ENCODE peak calls at places on chromosome 3, in six cellular contexts. One of them, this sample, is unnamed.

GRCh38 chr3:142274908-142275307 is 49.5 kb upstream of the GK5 start:
- DNase-seq in CD14-positive monocyte: no peak
- DNase-seq in hippocampal formation: no peak
- DNase-seq in choroid plexus epithelial cell: peak; percentile 23
- DNase-seq in thoracic aorta: no peak
- DNase-seq in RKO: no peak
- DNase-seq in this sample: no peak

GRCh38 chr3:81433675-81434074 is 327.8 kb downstream of the GBE1 start:
- DNase-seq in CD14-positive monocyte: no peak
- DNase-seq in hippocampal formation: no peak
- DNase-seq in choroid plexus epithelial cell: no peak
- DNase-seq in thoracic aorta: no peak
- DNase-seq in RKO: no peak
- DNase-seq in this sample: no peak

GRCh38 chr3:42632146-42632545 is 21.4 kb upstream of the ZBTB47 start:
- DNase-seq in CD14-positive monocyte: no peak
- DNase-seq in hippocampal formation: no peak
- DNase-seq in choroid plexus epithelial cell: peak; percentile 69
- DNase-seq in thoracic aorta: no peak
- DNase-seq in RKO: no peak
- DNase-seq in this sample: no peak

GRCh38 chr3:30768703-30769550 is 125.5 kb downstream of the GADL1 start:
- DNase-seq in CD14-positive monocyte: peak; percentile 49
- DNase-seq in hippocampal formation: peak; percentile 10
- DNase-seq in choroid plexus epithelial cell: peak; percentile 79
- DNase-seq in thoracic aorta: peak; percentile 9
- DNase-seq in RKO: peak; percentile 55
- DNase-seq in this sample: peak; percentile 7

GRCh38 chr3:193593666-193594025 is 638 bp downstream of the OPA1 start:
- DNase-seq in CD14-positive monocyte: no peak
- DNase-seq in hippocampal formation: no peak
- DNase-seq in choroid plexus epithelial cell: peak; percentile 31
- DNase-seq in thoracic aorta: no peak
- DNase-seq in RKO: peak; percentile 76
- DNase-seq in this sample: no peak

GRCh38 chr3:66095295-66096001 is 56.7 kb upstream of the MAGI1 start:
- DNase-seq in CD14-positive monocyte: no peak
- DNase-seq in hippocampal formation: no peak
- DNase-seq in choroid plexus epithelial cell: no peak
- DNase-seq in thoracic aorta: no peak
- DNase-seq in RKO: no peak
- DNase-seq in this sample: no peak

GRCh38 chr3:4641863-4642262 is 148.7 kb downstream of the ITPR1 start:
- DNase-seq in CD14-positive monocyte: no peak
- DNase-seq in hippocampal formation: no peak
- DNase-seq in choroid plexus epithelial cell: no peak
- DNase-seq in thoracic aorta: no peak
- DNase-seq in RKO: no peak
- DNase-seq in this sample: no peak

GRCh38 chr3:127044996-127045395 is 62.1 kb downstream of the PLXNA1 start:
- DNase-seq in CD14-positive monocyte: no peak
- DNase-seq in hippocampal formation: no peak
- DNase-seq in choroid plexus epithelial cell: peak; percentile 34
- DNase-seq in thoracic aorta: no peak
- DNase-seq in RKO: no peak
- DNase-seq in this sample: no peak

GRCh38 chr3:112799946-112800345 is 46.7 kb downstream of the CD200R1L start:
- DNase-seq in CD14-positive monocyte: no peak
- DNase-seq in hippocampal formation: no peak
- DNase-seq in choroid plexus epithelial cell: peak; percentile 22
- DNase-seq in thoracic aorta: no peak
- DNase-seq in RKO: no peak
- DNase-seq in this sample: no peak

GRCh38 chr3:114442251-114442650 is 148.4 kb downstream of the TIGIT start:
- DNase-seq in CD14-positive monocyte: no peak
- DNase-seq in hippocampal formation: no peak
- DNase-seq in choroid plexus epithelial cell: peak; percentile 77
- DNase-seq in thoracic aorta: no peak
- DNase-seq in RKO: peak; percentile 32
- DNase-seq in this sample: no peak

GRCh38 chr3:72150634-72151412 is 365.9 kb upstream of the PROK2 start:
- DNase-seq in CD14-positive monocyte: no peak
- DNase-seq in hippocampal formation: no peak
- DNase-seq in choroid plexus epithelial cell: no peak
- DNase-seq in thoracic aorta: no peak
- DNase-seq in RKO: no peak
- DNase-seq in this sample: no peak

GRCh38 chr3:60048447-60048848 is 998.6 kb upstream of the CFAP20DC start:
- DNase-seq in CD14-positive monocyte: no peak
- DNase-seq in hippocampal formation: no peak
- DNase-seq in choroid plexus epithelial cell: no peak
- DNase-seq in thoracic aorta: no peak
- DNase-seq in RKO: no peak
- DNase-seq in this sample: no peak

GRCh38 chr3:143825513-143825912 is 22.8 kb downstream of the SLC9A9 start:
- DNase-seq in CD14-positive monocyte: no peak
- DNase-seq in hippocampal formation: no peak
- DNase-seq in choroid plexus epithelial cell: no peak
- DNase-seq in thoracic aorta: no peak
- DNase-seq in RKO: no peak
- DNase-seq in this sample: no peak

GRCh38 chr3:134007819-134008218 is 21.9 kb downstream of the SLCO2A1 start:
- DNase-seq in CD14-positive monocyte: no peak
- DNase-seq in hippocampal formation: no peak
- DNase-seq in choroid plexus epithelial cell: no peak
- DNase-seq in thoracic aorta: no peak
- DNase-seq in RKO: no peak
- DNase-seq in this sample: no peak

GRCh38 chr3:111735271-111735758 is 123.8 kb upstream of the PHLDB2 start:
- DNase-seq in CD14-positive monocyte: no peak
- DNase-seq in hippocampal formation: no peak
- DNase-seq in choroid plexus epithelial cell: peak; percentile 91
- DNase-seq in thoracic aorta: no peak
- DNase-seq in RKO: peak; percentile 74
- DNase-seq in this sample: no peak

GRCh38 chr3:141450727-141451378 is 36.0 kb upstream of the RASA2 start:
- DNase-seq in CD14-positive monocyte: no peak
- DNase-seq in hippocampal formation: no peak
- DNase-seq in choroid plexus epithelial cell: no peak
- DNase-seq in thoracic aorta: no peak
- DNase-seq in RKO: no peak
- DNase-seq in this sample: no peak

GRCh38 chr3:106765342-106765741 is 611.9 kb upstream of the CCDC54 start:
- DNase-seq in CD14-positive monocyte: no peak
- DNase-seq in hippocampal formation: no peak
- DNase-seq in choroid plexus epithelial cell: peak; percentile 86
- DNase-seq in thoracic aorta: no peak
- DNase-seq in RKO: peak; percentile 64
- DNase-seq in this sample: no peak

GRCh38 chr3:121736112-121736511 is 13.4 kb downstream of the GOLGB1 start:
- DNase-seq in CD14-positive monocyte: no peak
- DNase-seq in hippocampal formation: no peak
- DNase-seq in choroid plexus epithelial cell: peak; percentile 40
- DNase-seq in thoracic aorta: no peak
- DNase-seq in RKO: no peak
- DNase-seq in this sample: no peak

GRCh38 chr3:66423791-66424190 is 77.0 kb downstream of the LRIG1 start:
- DNase-seq in CD14-positive monocyte: no peak
- DNase-seq in hippocampal formation: no peak
- DNase-seq in choroid plexus epithelial cell: peak; percentile 84
- DNase-seq in thoracic aorta: no peak
- DNase-seq in RKO: no peak
- DNase-seq in this sample: no peak

GRCh38 chr3:171643033-171643432 is 167.2 kb downstream of the PLD1 start:
- DNase-seq in CD14-positive monocyte: no peak
- DNase-seq in hippocampal formation: no peak
- DNase-seq in choroid plexus epithelial cell: no peak
- DNase-seq in thoracic aorta: no peak
- DNase-seq in RKO: no peak
- DNase-seq in this sample: no peak

GRCh38 chr3:186354100-186354499 is 7.9 kb downstream of the DGKG start:
- DNase-seq in CD14-positive monocyte: no peak
- DNase-seq in hippocampal formation: no peak
- DNase-seq in choroid plexus epithelial cell: peak; percentile 16
- DNase-seq in thoracic aorta: no peak
- DNase-seq in RKO: no peak
- DNase-seq in this sample: no peak

GRCh38 chr3:116000315-116000714 is 377.0 kb downstream of the GAP43 start:
- DNase-seq in CD14-positive monocyte: no peak
- DNase-seq in hippocampal formation: no peak
- DNase-seq in choroid plexus epithelial cell: peak; percentile 95
- DNase-seq in thoracic aorta: no peak
- DNase-seq in RKO: peak; percentile 70
- DNase-seq in this sample: no peak

GRCh38 chr3:118945834-118946233 is 88.8 kb downstream of the IGSF11 start:
- DNase-seq in CD14-positive monocyte: no peak
- DNase-seq in hippocampal formation: no peak
- DNase-seq in choroid plexus epithelial cell: no peak
- DNase-seq in thoracic aorta: no peak
- DNase-seq in RKO: no peak
- DNase-seq in this sample: no peak

GRCh38 chr3:50183755-50184154 is 7.7 kb upstream of the GNAT1 start:
- DNase-seq in CD14-positive monocyte: no peak
- DNase-seq in hippocampal formation: no peak
- DNase-seq in choroid plexus epithelial cell: no peak
- DNase-seq in thoracic aorta: no peak
- DNase-seq in RKO: no peak
- DNase-seq in this sample: no peak

GRCh38 chr3:194894538-194894937 is 208.9 kb downstream of the FAM43A start:
- DNase-seq in CD14-positive monocyte: no peak
- DNase-seq in hippocampal formation: no peak
- DNase-seq in choroid plexus epithelial cell: no peak
- DNase-seq in thoracic aorta: no peak
- DNase-seq in RKO: no peak
- DNase-seq in this sample: no peak

GRCh38 chr3:84510007-84510406 is 448.8 kb upstream of the CADM2 start:
- DNase-seq in CD14-positive monocyte: no peak
- DNase-seq in hippocampal formation: no peak
- DNase-seq in choroid plexus epithelial cell: no peak
- DNase-seq in thoracic aorta: no peak
- DNase-seq in RKO: no peak
- DNase-seq in this sample: no peak

GRCh38 chr3:55790596-55791350 is 303.7 kb upstream of the WNT5A start:
- DNase-seq in CD14-positive monocyte: no peak
- DNase-seq in hippocampal formation: no peak
- DNase-seq in choroid plexus epithelial cell: peak; percentile 23
- DNase-seq in thoracic aorta: no peak
- DNase-seq in RKO: no peak
- DNase-seq in this sample: no peak

GRCh38 chr3:150146891-150147761 is 176.4 kb upstream of the PFN2 start:
- DNase-seq in CD14-positive monocyte: no peak
- DNase-seq in hippocampal formation: no peak
- DNase-seq in choroid plexus epithelial cell: peak; percentile 97
- DNase-seq in thoracic aorta: peak; percentile 22
- DNase-seq in RKO: peak; percentile 53
- DNase-seq in this sample: no peak

GRCh38 chr3:105997800-105998526 is 129.2 kb upstream of the CBLB start:
- DNase-seq in CD14-positive monocyte: peak; percentile 71
- DNase-seq in hippocampal formation: no peak
- DNase-seq in choroid plexus epithelial cell: peak; percentile 97
- DNase-seq in thoracic aorta: no peak
- DNase-seq in RKO: peak; percentile 67
- DNase-seq in this sample: no peak

GRCh38 chr3:138331143-138331894 is 1.7 kb upstream of the NME9 start:
- DNase-seq in CD14-positive monocyte: no peak
- DNase-seq in hippocampal formation: peak; percentile 21
- DNase-seq in choroid plexus epithelial cell: peak; percentile 67
- DNase-seq in thoracic aorta: no peak
- DNase-seq in RKO: peak; percentile 59
- DNase-seq in this sample: no peak

GRCh38 chr3:168322941-168323340 is 227.2 kb upstream of the GOLIM4 start:
- DNase-seq in CD14-positive monocyte: no peak
- DNase-seq in hippocampal formation: no peak
- DNase-seq in choroid plexus epithelial cell: no peak
- DNase-seq in thoracic aorta: no peak
- DNase-seq in RKO: no peak
- DNase-seq in this sample: no peak

GRCh38 chr3:194562986-194563385 is 70.2 kb downstream of the TMEM44 start:
- DNase-seq in CD14-positive monocyte: no peak
- DNase-seq in hippocampal formation: no peak
- DNase-seq in choroid plexus epithelial cell: no peak
- DNase-seq in thoracic aorta: no peak
- DNase-seq in RKO: no peak
- DNase-seq in this sample: no peak

GRCh38 chr3:32401541-32402052 is 9.9 kb downstream of the CMTM7 start:
- DNase-seq in CD14-positive monocyte: peak; percentile 62
- DNase-seq in hippocampal formation: peak; percentile 52
- DNase-seq in choroid plexus epithelial cell: peak; percentile 64
- DNase-seq in thoracic aorta: no peak
- DNase-seq in RKO: peak; percentile 58
- DNase-seq in this sample: peak; percentile 79

GRCh38 chr3:104133630-104134029 is 1233.1 kb upstream of the ALCAM start:
- DNase-seq in CD14-positive monocyte: no peak
- DNase-seq in hippocampal formation: no peak
- DNase-seq in choroid plexus epithelial cell: no peak
- DNase-seq in thoracic aorta: no peak
- DNase-seq in RKO: no peak
- DNase-seq in this sample: no peak

GRCh38 chr3:184656991-184657669 is 54.7 kb downstream of the MAGEF1 start:
- DNase-seq in CD14-positive monocyte: no peak
- DNase-seq in hippocampal formation: no peak
- DNase-seq in choroid plexus epithelial cell: peak; percentile 54
- DNase-seq in thoracic aorta: no peak
- DNase-seq in RKO: peak; percentile 43
- DNase-seq in this sample: no peak

GRCh38 chr3:126523745-126524428 is at the start of gene CHST13:
- DNase-seq in CD14-positive monocyte: peak; percentile 53
- DNase-seq in hippocampal formation: no peak
- DNase-seq in choroid plexus epithelial cell: peak; percentile 36
- DNase-seq in thoracic aorta: no peak
- DNase-seq in RKO: peak; percentile 53
- DNase-seq in this sample: no peak

GRCh38 chr3:123314409-123315270 is 112.9 kb downstream of the SEC22A start:
- DNase-seq in CD14-positive monocyte: no peak
- DNase-seq in hippocampal formation: no peak
- DNase-seq in choroid plexus epithelial cell: no peak
- DNase-seq in thoracic aorta: no peak
- DNase-seq in RKO: no peak
- DNase-seq in this sample: no peak

GRCh38 chr3:32457971-32458471 is 44.6 kb downstream of the CMTM6 start:
- DNase-seq in CD14-positive monocyte: no peak
- DNase-seq in hippocampal formation: no peak
- DNase-seq in choroid plexus epithelial cell: no peak
- DNase-seq in thoracic aorta: no peak
- DNase-seq in RKO: no peak
- DNase-seq in this sample: no peak

This sample was measured in hypothalamus.